ENCODE peak calls at places on chromosome 3, in six cellular contexts. Y is HCT116, F is A549, H is HepG2, X is H1, O is GM12878. V is an unnamed sample.

GRCh38 chr3:58025824-58026579 is 17.8 kb downstream of the FLNB start:
- DNase-seq in X (no peak), Y (no peak), O (no peak), F (peak), H (peak), V (no peak)

GRCh38 chr3:11989383-11990050 is 14.7 kb upstream of the SYN2 start:
- DNase-seq in F (peak), O (no peak), H (no peak), X (no peak), Y (no peak), V (peak)

GRCh38 chr3:127532561-127533203 is 57.9 kb downstream of the TPRA1 start:
- DNase-seq in F (no peak), X (no peak), Y (no peak), O (no peak), H (peak), V (no peak)

GRCh38 chr3:40504636-40505430 is 1.0 kb upstream of the ZNF620 start:
- DNase-seq in O (no peak), F (peak), X (no peak), Y (peak), H (peak), V (no peak)

GRCh38 chr3:185176756-185177359 is 24.0 kb upstream of the C3orf70 start:
- DNase-seq in X (peak), F (peak), H (peak), O (no peak), Y (peak), V (peak)

GRCh38 chr3:191790934-191791333 is 330.0 kb downstream of the PYDC2 start:
- DNase-seq in Y (no peak), F (no peak), X (no peak), O (no peak), H (no peak), V (no peak)

GRCh38 chr3:165159760-165160421 is 36.3 kb downstream of the SLITRK3 start:
- DNase-seq in Y (no peak), O (no peak), H (no peak), X (no peak), F (no peak), V (no peak)

GRCh38 chr3:69297525-69297924 is 88.4 kb downstream of the FRMD4B start:
- DNase-seq in F (no peak), O (no peak), Y (no peak), X (no peak), H (no peak), V (no peak)

DNA sequence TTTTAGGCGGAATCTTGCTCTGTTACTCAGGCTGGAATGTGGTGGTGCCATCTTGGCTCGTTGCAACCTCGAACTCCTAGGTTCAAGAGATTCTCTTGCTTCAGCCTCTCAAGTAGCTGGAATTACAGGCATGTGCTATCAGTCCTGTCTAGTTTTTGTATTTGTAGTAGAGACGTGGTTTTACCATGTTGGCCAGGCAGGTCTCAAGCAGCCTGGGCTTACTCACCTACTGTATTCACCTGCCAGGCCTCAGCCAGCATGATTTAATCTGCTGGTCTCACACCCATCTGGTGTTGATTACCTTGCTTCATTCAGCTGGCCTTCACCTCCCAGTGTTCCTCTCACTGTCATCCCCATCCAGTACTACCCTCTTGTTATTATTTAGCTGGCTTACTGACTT is 102.0 kb downstream of the IL12A start:
- DNase-seq in X (no peak), O (no peak), H (no peak), Y (no peak), F (no peak), V (no peak)
- TF ChIP-seq MAX in X (no peak), O (no peak), H (no peak), Y (no peak), F (no peak), V (no peak)

GRCh38 chr3:47282424-47283192 is at the start of the genes KIF9 and KLHL18:
- DNase-seq in H (peak), X (peak), O (peak), Y (peak), F (peak), V (peak)
- TF ChIP-seq POLR2A in H (peak), X (peak), O (peak), Y (peak), F (peak), V (peak)

DNA sequence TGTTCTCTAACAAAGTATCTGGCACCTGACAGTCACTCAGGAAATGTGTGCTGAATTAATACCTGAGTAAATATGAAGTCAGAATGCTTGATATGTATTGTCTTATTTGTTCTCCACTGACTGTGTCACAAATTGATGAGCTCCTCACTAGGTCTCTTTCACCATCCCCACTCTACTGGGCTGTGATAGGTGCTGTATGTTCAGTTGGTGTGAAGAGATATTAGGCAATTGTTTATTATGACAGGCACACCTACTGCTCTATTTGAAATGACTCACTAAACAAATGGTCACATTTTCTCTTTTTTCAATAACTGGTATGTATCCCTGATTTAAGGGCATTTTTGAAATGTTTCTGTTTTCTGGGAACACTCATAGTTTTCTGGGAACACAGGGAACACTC is 25.2 kb upstream of the CCDC39 start:
- DNase-seq in O (no peak), X (no peak), Y (no peak), F (no peak), H (peak), V (no peak)
- TF ChIP-seq MAX in O (no peak), X (no peak), Y (no peak), F (no peak), H (no peak), V (no peak)

DNA sequence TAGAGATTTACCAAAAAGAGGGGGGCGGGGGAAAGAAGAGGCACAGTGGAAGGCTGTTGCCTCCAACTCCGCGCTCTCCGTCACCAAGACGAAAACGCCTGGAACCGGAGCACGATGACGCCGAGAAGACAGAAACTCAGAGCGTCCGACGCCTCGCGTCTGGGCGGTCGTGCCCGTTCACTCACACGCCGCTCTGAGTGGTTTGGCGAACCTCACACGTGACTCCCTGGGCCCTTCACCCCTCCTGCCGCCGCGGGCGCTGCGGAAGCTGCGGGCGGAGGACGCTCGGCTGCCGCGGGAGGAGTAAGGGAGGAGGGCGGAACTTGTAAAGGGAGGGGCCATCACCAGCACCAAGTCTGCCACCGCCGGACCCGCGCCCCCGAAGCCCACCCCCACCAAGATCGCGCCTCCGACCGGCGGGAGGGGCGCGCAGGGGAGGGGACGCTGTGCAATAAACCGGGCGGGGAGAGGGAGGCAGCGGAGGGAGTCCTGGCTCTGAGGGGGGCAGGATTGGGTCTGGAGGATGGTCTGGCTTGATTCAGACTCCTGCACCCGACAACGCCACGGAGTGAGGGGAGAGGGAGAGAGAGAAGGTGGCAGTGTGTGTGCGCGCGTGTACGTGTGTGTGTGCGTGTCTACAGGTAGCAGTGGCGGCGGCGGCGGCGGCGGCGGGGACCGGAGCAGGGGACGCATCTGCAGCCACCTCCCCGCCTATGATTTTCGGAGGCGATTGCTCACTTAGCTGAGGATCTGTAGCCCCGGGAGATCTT is 1.9 kb upstream of the NLGN1 start:
- DNase-seq in H (no peak), O (no peak), F (peak), X (peak), Y (peak), V (peak)
- TF ChIP-seq POLR2A in H (no peak), O (peak), F (no peak), X (peak), Y (no peak), V (no peak)

DNA sequence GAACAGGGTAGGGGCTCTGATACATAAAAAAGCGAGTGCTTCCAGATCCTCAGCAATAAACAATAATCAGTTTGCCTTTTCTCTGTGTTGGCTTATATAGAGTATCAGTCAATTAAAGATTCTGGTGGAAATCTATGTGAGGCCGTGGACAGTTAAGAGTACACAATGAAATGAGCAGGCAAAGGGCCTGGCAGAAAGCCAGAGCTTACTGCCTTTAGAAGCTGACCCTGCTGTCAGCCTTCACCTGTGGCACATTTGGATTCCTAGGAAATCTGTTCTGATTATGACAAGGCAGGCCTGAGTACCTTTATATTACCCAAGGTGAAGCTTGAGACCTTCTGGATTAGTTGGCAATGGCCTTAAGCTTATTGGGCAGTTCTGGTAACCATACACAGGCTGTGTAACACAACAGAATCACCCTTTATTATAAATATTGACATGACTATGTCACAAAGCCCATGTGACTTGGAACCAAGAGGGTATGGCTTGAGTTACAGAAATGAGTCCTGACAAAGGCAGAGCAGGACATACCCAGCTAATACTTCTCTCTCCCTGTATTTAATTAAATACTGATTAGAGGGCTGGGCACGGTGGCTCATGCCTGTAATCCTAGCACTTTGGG is 43.2 kb downstream of the NBEAL2 start:
- DNase-seq in Y (no peak), O (no peak), H (no peak), F (no peak), X (no peak), V (no peak)
- TF ChIP-seq MAX in Y (no peak), O (no peak), H (no peak), F (no peak), X (no peak), V (no peak)

DNA sequence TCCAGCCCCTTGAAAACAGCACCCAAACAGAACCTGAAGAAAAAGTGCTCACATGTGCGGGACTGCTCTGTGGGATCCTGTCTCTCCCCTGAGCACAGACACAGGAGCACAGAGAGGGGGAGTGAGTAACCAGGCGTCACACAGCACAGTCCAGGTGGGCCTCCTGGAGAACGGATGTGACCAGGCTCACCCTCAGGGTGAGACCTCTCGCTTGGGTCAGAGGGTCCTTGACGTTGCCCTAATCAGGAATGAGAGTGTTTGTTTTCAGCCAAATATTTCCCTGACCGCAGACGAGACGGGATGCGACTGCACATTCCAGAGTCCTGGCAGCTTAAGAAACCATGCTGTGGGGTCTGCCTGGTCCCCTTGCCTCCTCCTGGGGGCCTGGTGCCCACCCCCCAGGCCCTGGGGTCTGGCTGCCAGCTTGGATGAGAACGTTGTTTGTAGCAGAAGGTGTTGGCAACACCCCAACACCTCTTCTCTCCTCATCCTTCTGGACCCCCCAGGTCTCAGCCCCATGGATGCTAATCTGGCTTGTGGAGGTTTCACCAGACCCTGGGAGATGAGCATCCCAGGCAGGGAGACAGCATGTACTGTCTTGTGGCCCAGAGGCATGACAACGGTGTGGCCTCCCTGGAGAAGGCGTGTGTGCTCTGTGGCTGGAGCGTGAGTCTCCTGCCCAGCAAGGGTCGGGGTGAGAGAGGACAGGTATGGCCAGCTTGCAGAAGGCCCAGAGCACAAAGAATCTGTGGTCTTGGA is 42.1 kb upstream of the SLC6A6 start:
- DNase-seq in H (peak), Y (no peak), F (no peak), O (no peak), X (no peak), V (no peak)
- TF ChIP-seq POLR2A in H (no peak), Y (no peak), F (no peak), O (no peak), X (no peak), V (no peak)

GRCh38 chr3:8724108-8724752 is 9.4 kb upstream of the CAV3 start:
- DNase-seq in H (no peak), F (no peak), O (no peak), X (no peak), Y (no peak), V (no peak)
- TF ChIP-seq MAX in H (no peak), F (no peak), O (no peak), X (no peak), Y (no peak), V (no peak)

DNA sequence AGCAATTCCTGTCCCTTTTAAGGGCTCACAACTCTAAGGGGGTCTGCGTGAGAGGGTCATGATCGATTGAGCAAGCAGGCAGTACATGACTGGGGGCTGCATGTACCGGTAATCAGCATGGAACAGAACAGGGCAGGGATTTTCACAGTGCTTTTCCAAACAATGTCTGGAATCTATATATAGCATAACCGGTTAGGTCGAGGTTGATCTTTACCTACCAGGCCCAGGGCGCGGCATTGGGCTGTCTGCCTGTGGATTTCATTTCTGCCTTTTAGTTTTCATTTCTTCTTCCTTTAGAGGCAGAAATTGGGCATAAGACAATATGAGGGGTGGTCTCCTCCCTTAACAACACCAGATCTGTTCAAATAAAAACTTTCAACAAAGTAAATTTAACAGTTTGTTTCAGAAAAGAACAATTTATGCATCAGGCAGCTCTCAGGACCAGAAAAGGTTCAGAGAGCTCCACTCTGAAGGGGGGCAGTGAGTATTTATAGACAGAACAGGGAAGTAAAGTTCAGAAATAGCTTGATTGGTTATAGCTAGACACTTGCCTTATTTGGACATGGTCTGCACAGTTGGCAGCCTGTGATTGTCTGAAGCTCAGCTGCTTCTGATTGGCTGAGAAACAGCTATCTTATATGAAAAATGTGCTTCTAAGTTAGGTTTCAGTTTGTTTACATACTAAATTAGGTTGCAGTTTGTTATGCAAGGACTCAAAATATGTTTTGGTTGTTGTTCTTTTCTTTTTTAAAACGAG is 17.2 kb upstream of the B4GALT4 start:
- DNase-seq in H (no peak), Y (no peak), O (no peak), X (no peak), F (peak), V (peak)
- TF ChIP-seq POLR2A in H (no peak), Y (no peak), O (no peak), X (no peak), F (no peak), V (no peak)

DNA sequence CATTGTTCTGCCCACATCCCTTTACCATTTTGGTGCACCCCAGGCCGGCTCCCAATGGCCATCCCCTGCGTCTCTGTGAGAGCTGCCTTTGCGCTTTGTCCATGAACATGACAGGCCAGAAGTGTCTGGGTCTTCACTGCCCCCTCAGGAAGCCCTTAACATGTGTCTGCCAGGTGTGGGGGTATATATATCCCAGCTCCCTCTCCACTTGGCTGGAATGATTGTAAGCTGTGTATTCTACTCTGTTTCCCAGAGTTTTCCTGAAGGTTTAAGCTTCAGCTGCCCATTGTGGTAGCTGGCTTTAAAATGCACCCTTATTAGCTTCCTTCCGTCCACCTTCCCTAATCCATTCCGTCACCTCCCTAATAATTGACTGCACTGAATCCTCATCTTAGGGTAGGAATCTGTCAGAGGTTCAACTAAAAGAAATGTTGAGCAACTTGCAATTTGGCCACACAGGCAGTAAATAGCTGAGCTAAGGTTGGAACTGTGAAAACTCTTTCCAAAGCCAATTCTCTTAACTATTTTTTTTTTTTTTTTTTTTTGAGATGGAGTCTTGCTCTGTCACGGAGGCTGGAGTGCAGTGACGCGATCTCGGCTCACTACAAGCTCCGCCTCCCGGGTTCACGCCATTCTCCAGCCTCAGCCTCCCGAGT is 30.4 kb upstream of the UBE2E1 start:
- DNase-seq in X (no peak), H (no peak), O (no peak), F (no peak), Y (no peak), V (no peak)
- TF ChIP-seq MAX in X (no peak), H (no peak), O (no peak), F (no peak), Y (no peak), V (no peak)

V was measured in NB4.